ENCODE peak calls at places on chromosomes 16 and 17, in five cellular contexts. M is K562, W is WTC11, H is GM12878, J is HepG2. F is an unnamed sample.

GRCh38 chr17:9057310-9057709 is 36.0 kb downstream of the NTN1 start:
- DNase-seq in M (no peak), W (no peak), H (no peak), J (peak), F (no peak)

GRCh38 chr16:82049484-82049883 is 14.4 kb downstream of the HSD17B2 start:
- DNase-seq in M (no peak), W (no peak), H (no peak), J (no peak), F (no peak)

GRCh38 chr17:17628388-17629008 is 37.0 kb upstream of the PEMT start:
- DNase-seq in M (no peak), W (no peak), H (peak), J (no peak), F (no peak)

GRCh38 chr16:78566397-78567073 is 467.1 kb downstream of the WWOX start:
- DNase-seq in M (no peak), W (no peak), H (no peak), J (no peak), F (no peak)

GRCh38 chr16:58034128-58034685 is 8.7 kb downstream of the MMP15 start:
- DNase-seq in M (no peak), W (no peak), H (no peak), J (no peak), F (no peak)

GRCh38 chr16:87160752-87161337 is 156.3 kb downstream of the C16orf95 start:
- DNase-seq in M (no peak), W (no peak), H (no peak), J (no peak), F (no peak)

GRCh38 chr16:15856901-15857778 is at the start of gene MYH11:
- DNase-seq in M (no peak), W (peak), H (no peak), J (no peak), F (peak)

GRCh38 chr16:67892899-67893790 is at the start of gene PSKH1:
- DNase-seq in M (peak), W (peak), H (peak), J (peak), F (peak)

GRCh38 chr17:8480011-8480976 is 44.6 kb downstream of the NDEL1 start:
- DNase-seq in M (no peak), W (no peak), H (no peak), J (no peak), F (no peak)

GRCh38 chr17:38674013-38674748 is 576 bp downstream of the EPOP start:
- DNase-seq in M (no peak), W (peak), H (no peak), J (no peak), F (peak)

GRCh38 chr16:89660146-89660545 is 2.5 kb downstream of the SPATA33 start:
- DNase-seq in M (no peak), W (no peak), H (no peak), J (no peak), F (no peak)

GRCh38 chr17:12104831-12105230 is 84.2 kb downstream of the MAP2K4 start:
- DNase-seq in M (no peak), W (no peak), H (no peak), J (no peak), F (no peak)

GRCh38 chr16:27980076-27980775 is 83.3 kb downstream of the GSG1L start:
- DNase-seq in M (no peak), W (no peak), H (no peak), J (no peak), F (no peak)

GRCh38 chr17:62704381-62704971 is 77.0 kb downstream of the MRC2 start:
- DNase-seq in M (no peak), W (peak), H (no peak), J (no peak), F (peak)

GRCh38 chr17:33486135-33486886 is 193.2 kb upstream of the ASIC2 start:
- DNase-seq in M (no peak), W (no peak), H (no peak), J (no peak), F (no peak)

GRCh38 chr16:86942469-86943175 is 364.3 kb downstream of the FOXL1 start:
- DNase-seq in M (no peak), W (no peak), H (no peak), J (no peak), F (no peak)

GRCh38 chr16:66003196-66003595 is 363.3 kb upstream of the CDH5 start:
- DNase-seq in M (no peak), W (no peak), H (no peak), J (no peak), F (no peak)

GRCh38 chr16:81315271-81316175 is 761 bp downstream of the GAN start:
- DNase-seq in M (peak), W (peak), H (no peak), J (peak), F (peak)

GRCh38 chr16:49478107-49478506 is 104.5 kb downstream of the C16orf78 start:
- DNase-seq in M (no peak), W (peak), H (peak), J (no peak), F (no peak)

GRCh38 chr16:88650749-88651275 is at the start of gene CYBA:
- DNase-seq in M (peak), W (peak), H (peak), J (peak), F (no peak)

GRCh38 chr17:47949197-47949759 is 7.9 kb downstream of the PNPO start:
- DNase-seq in M (peak), W (peak), H (peak), J (peak), F (peak)

GRCh38 chr17:65855245-65855644 is 293.8 kb upstream of the AXIN2 start:
- DNase-seq in M (no peak), W (no peak), H (no peak), J (no peak), F (peak)

GRCh38 chr17:82054351-82055022 is 2.8 kb downstream of the GPS1 start:
- DNase-seq in M (no peak), W (no peak), H (no peak), J (no peak), F (no peak)

GRCh38 chr17:45020354-45021138 is 30.9 kb downstream of the DCAKD start:
- DNase-seq in M (no peak), W (peak), H (no peak), J (no peak), F (no peak)

GRCh38 chr17:3890893-3891219 is 2.0 kb downstream of the CAMKK1 start:
- DNase-seq in M (no peak), W (no peak), H (no peak), J (no peak), F (no peak)

GRCh38 chr17:3888343-3889171 is 4.3 kb downstream of the CAMKK1 start:
- DNase-seq in M (peak), W (peak), H (no peak), J (no peak), F (no peak)

GRCh38 chr17:3891626-3892094 is 1.2 kb downstream of the CAMKK1 start:
- DNase-seq in M (no peak), W (peak), H (no peak), J (no peak), F (no peak)

GRCh38 chr17:3889613-3890012 is 3.2 kb downstream of the CAMKK1 start:
- DNase-seq in M (no peak), W (no peak), H (no peak), J (no peak), F (no peak)

GRCh38 chr17:3890082-3890892 is 2.6 kb downstream of the CAMKK1 start:
- DNase-seq in M (peak), W (no peak), H (no peak), J (no peak), F (no peak)
- TF ChIP-seq ATF2 in M (no peak), W (no peak), H (no peak), J (no peak), F (no peak)

GRCh38 chr17:27496971-27497370 is 40.7 kb downstream of the KSR1 start:
- DNase-seq in M (peak), W (no peak), H (no peak), J (no peak), F (no peak)
- TF ChIP-seq ATF2 in M (no peak), W (no peak), H (no peak), J (no peak), F (no peak)

GRCh38 chr17:6208608-6209180 is 138.5 kb downstream of the WSCD1 start:
- DNase-seq in M (no peak), W (no peak), H (no peak), J (no peak), F (no peak)

GRCh38 chr17:6205525-6205924 is 135.3 kb downstream of the WSCD1 start:
- DNase-seq in M (no peak), W (no peak), H (no peak), J (no peak), F (no peak)

GRCh38 chr17:6213859-6214258 is 143.7 kb downstream of the WSCD1 start:
- DNase-seq in M (no peak), W (no peak), H (no peak), J (no peak), F (no peak)

GRCh38 chr17:6212766-6213165 is 142.6 kb downstream of the WSCD1 start:
- DNase-seq in M (no peak), W (no peak), H (no peak), J (no peak), F (no peak)

GRCh38 chr17:6209829-6210228 is 139.7 kb downstream of the WSCD1 start:
- DNase-seq in M (no peak), W (no peak), H (no peak), J (no peak), F (no peak)
- TF ChIP-seq ATF2 in M (no peak), W (no peak), H (no peak), J (no peak), F (no peak)

GRCh38 chr17:56540791-56541190 is 52.7 kb upstream of the NOG start:
- DNase-seq in M (no peak), W (no peak), H (no peak), J (no peak), F (no peak)
- TF ChIP-seq ATF2 in M (no peak), W (no peak), H (no peak), J (no peak), F (no peak)

DNA sequence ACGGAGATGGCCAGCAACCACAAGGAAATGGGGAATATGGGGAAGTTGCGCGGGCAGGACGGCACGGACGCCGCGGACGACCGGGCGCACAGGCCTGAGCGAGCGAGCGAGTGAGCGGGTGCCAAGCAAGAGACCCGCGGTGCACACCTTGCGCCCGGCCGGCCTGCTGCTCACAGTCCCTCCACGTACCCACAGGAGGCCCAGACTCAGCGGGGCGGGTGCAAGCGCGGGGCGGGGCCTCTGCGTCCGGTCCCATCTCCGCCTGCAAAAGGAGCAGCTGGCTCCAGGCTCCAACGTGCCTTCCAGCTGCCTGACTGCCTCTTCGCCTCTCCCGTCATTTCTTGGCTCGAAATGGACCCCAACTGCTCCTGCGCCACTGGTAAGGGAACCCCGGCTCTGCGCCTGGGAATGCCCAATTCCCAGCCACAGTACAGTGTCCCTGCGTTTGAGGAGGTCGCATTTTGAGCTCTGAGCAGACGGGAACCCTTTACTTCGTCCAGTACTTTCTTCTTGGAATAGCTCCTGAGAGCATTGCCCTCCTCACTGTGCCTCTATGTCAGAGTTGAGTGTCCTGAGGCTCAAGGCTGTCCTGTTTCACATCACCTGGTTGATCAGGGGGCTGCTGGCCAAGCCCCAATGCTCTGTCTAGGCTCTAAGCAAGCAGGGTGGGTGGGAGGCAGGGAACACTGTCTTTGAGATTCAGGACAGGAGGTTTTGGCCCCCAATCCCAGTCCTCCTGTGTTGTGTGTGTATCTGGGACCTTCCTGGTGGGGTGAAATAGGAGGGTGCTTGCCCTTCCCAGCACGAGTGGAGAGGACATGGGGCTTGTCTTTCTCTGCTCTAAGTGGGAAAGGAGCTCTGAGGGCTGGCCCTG is 8.1 kb upstream of the MT1E start:
- DNase-seq in M (no peak), W (peak), H (no peak), J (no peak), F (peak)
- TF ChIP-seq ATF2 in M (no peak), W (no peak), H (no peak), J (no peak), F (no peak)

DNA sequence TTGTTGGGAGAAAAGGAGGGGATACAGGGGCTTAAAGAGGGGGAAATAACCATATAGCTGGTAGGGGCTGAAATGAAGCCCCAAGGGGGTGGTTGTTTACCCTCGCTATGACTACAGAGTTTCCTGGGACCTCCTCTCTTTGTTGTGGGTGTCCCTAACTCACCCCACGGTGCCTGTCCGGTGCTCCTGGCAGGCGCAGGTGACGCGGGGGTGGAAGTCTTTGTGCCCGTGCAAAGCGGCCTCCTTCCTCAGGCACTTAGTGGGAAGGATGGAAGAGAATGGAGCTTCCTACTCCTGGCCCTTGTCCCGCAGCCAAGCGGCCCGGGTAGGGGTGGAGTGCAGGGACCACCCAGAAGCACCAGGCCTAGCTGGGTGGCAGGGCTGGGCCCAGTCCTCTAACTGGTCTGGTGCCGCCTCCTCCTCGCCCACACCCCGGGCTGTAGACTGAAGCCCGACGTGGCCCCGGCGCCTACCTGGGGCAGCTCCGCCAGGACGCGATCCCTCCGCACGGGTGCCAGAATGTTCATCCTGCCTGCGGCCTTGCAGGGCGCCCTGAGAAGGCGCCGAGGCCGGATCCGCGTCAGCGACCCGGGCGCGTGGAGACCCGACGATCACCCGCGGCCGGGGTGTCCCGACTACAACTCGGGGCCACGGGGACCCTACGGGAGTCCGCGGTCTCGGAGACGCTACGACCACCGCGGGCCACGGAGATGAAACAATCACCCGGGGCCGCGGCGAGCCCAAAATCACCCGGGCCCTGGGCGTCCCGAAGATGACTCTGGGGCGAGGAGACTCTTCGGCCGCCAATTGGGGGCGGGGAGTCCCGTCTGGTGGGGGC is 709 bp downstream of the RAB34 start:
- DNase-seq in M (no peak), W (peak), H (no peak), J (no peak), F (no peak)
- TF ChIP-seq ATF2 in M (no peak), W (no peak), H (no peak), J (no peak), F (no peak)

DNA sequence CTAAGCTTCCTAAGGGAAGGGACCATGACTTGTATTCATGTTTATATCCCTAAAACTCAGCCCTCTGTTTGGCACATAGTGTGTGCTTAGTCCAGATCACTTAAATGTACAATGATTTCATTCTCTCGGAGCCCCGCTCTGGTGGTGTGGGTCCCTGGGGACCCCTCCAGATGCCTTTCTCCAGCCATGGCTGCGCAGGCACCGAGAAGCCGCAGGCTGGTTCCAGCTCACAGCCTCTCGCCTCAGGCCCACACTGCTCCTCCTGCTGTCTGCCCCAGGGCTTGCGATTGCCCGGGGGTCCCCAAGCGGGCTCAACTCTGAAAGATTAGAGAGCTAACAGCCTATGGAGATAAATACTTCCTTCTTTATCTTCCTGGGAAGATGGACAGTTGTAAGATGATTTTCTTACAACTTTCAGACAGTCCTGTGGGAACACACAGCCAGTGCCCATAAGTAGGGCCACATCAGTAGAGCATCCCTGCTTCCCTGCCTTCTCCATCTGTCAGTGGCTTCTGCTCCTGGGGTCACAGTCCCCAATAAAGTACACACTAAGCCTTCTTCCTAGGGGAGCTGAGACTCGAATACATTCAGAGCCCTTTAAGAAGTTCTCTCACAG is 66.2 kb downstream of the CENPV start:
- DNase-seq in M (peak), W (peak), H (peak), J (no peak), F (no peak)
- TF ChIP-seq ATF2 in M (no peak), W (no peak), H (peak), J (no peak), F (no peak)

F was measured in H1.